ENCODE peak calls at places on chromosomes 11 and 22, in seven cellular contexts. B is upper lobe of right lung; Y is GM23248; R is testis; T is HepG2; U is CD8-positive, alpha-beta memory T cell; D is H1. Q is an unnamed sample. For H3K4me1, the result is how much of the 10 kb centered on the place peaks cover.

GRCh38 chr22:48485144-48486135 is 1342.2 kb downstream of the BRD1 start:
- DNase-seq in U (no peak), R (no peak), D (no peak), T (no peak), B (peak), Y (no peak), Q (no peak)

GRCh38 chr11:117600976-117601708 is 195.9 kb downstream of the DSCAML1 start:
- DNase-seq in R (no peak), U (no peak), Y (no peak), B (no peak), D (no peak), T (no peak), Q (no peak)

GRCh38 chr11:79054636-79055035 is 386.2 kb downstream of the TENM4 start:
- DNase-seq in B (no peak), R (no peak), Y (peak), D (no peak), U (no peak), T (no peak), Q (no peak)

GRCh38 chr11:28049338-28050216 is 58.4 kb downstream of the KIF18A start:
- DNase-seq in U (no peak), T (no peak), Y (no peak), R (no peak), B (no peak), D (no peak), Q (no peak)

GRCh38 chr11:128171496-128171895 is 415.9 kb downstream of the ETS1 start:
- DNase-seq in T (no peak), B (no peak), D (no peak), U (no peak), R (no peak), Y (peak), Q (no peak)

GRCh38 chr11:131938321-131938751 is 567.9 kb downstream of the NTM start:
- DNase-seq in D (no peak), Y (no peak), R (no peak), B (peak), U (no peak), T (no peak), Q (no peak)

GRCh38 chr11:2804189-2804588 is 81.4 kb downstream of the CDKN1C start:
- DNase-seq in B (peak), D (peak), T (no peak), U (no peak), R (peak), Y (no peak), Q (no peak)

GRCh38 chr11:117096973-117097566 is 1.2 kb downstream of the SIK3 start:
- DNase-seq in D (no peak), T (no peak), R (no peak), U (no peak), Y (peak), B (no peak), Q (no peak)

GRCh38 chr11:19889531-19889930 is 176.9 kb downstream of the NAV2 start:
- DNase-seq in R (no peak), Y (peak), U (no peak), D (no peak), T (no peak), B (no peak), Q (no peak)

GRCh38 chr11:45042560-45042959 is 91.9 kb upstream of the TP53I11 start:
- DNase-seq in B (no peak), Y (peak), D (no peak), R (no peak), U (no peak), T (no peak), Q (no peak)

GRCh38 chr22:49850959-49851815 is 2.5 kb upstream of the ZBED4 start:
- DNase-seq in B (peak), U (no peak), Y (no peak), T (no peak), R (no peak), D (no peak), Q (no peak)

GRCh38 chr11:133952199-133953190 is 4.3 kb downstream of the IGSF9B start:
- DNase-seq in R (no peak), D (no peak), U (no peak), T (no peak), B (no peak), Y (no peak), Q (no peak)
- H3K4me3 ChIP-seq in R (no peak), D (no peak), U (no peak), T (no peak), B (no peak), Y (peak), Q (no peak)

GRCh38 chr11:12126352-12127019 is 16.1 kb downstream of the MICAL2 start:
- DNase-seq in B (peak), Y (peak), D (no peak), T (no peak), R (no peak), U (no peak), Q (no peak)
- H3K4me1 ChIP-seq in B (half or more), Y (half or more), D (under half), T (under half), R (under half), U (under half), Q (under half)

GRCh38 chr11:62853279-62853965 is 14.0 kb upstream of the WDR74 start:
- DNase-seq in R (no peak), T (no peak), B (no peak), U (peak), D (no peak), Y (no peak), Q (no peak)
- H3K4me3 ChIP-seq in R (no peak), T (peak), B (peak), U (peak), D (peak), Y (peak), Q (peak)

DNA sequence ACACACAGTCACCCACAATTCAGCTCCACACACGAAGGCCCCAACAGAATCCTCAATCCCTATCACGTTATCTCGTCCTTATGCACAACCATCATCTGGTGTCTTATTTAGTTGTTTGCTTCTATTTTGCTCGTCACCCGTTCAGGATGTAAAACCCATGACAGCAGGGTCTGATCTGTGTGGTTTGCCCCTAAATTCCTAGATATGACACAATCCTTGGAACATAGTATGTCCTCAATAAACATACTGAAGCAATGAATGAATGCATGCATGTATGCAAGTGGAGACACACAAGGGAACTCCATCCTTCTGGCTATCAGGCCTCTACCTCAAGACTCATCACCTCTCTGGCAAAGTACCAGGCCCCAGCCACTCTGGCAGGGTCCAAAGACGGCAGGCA is 20.2 kb downstream of the STARD10 start:
- DNase-seq in B (no peak), Y (no peak), R (no peak), D (no peak), U (no peak), T (no peak), Q (no peak)
- H3K4me1 ChIP-seq in B (under half), Y (under half), R (under half), D (under half), U (under half), T (half or more), Q (under half)

GRCh38 chr11:64037027-64037633 is 1.4 kb downstream of the FLRT1 start:
- DNase-seq in D (no peak), B (no peak), T (no peak), R (no peak), Y (no peak), U (no peak), Q (no peak)

GRCh38 chr11:64035081-64035524 is 628 bp upstream of the FLRT1 start:
- DNase-seq in D (no peak), R (no peak), Y (no peak), T (no peak), U (no peak), B (no peak), Q (no peak)

GRCh38 chr11:64034411-64034811 is 1.3 kb upstream of the FLRT1 start:
- DNase-seq in U (no peak), R (no peak), B (no peak), T (no peak), Y (no peak), D (peak), Q (no peak)

GRCh38 chr11:64036081-64037026 is 623 bp downstream of the FLRT1 start:
- DNase-seq in U (no peak), T (no peak), D (no peak), B (no peak), R (no peak), Y (peak), Q (peak)

GRCh38 chr11:64035581-64035980 is at the start of gene FLRT1:
- DNase-seq in B (no peak), D (no peak), U (no peak), R (no peak), Y (peak), T (no peak), Q (no peak)
- H3K4me3 ChIP-seq in B (peak), D (peak), U (no peak), R (peak), Y (peak), T (peak), Q (peak)

DNA sequence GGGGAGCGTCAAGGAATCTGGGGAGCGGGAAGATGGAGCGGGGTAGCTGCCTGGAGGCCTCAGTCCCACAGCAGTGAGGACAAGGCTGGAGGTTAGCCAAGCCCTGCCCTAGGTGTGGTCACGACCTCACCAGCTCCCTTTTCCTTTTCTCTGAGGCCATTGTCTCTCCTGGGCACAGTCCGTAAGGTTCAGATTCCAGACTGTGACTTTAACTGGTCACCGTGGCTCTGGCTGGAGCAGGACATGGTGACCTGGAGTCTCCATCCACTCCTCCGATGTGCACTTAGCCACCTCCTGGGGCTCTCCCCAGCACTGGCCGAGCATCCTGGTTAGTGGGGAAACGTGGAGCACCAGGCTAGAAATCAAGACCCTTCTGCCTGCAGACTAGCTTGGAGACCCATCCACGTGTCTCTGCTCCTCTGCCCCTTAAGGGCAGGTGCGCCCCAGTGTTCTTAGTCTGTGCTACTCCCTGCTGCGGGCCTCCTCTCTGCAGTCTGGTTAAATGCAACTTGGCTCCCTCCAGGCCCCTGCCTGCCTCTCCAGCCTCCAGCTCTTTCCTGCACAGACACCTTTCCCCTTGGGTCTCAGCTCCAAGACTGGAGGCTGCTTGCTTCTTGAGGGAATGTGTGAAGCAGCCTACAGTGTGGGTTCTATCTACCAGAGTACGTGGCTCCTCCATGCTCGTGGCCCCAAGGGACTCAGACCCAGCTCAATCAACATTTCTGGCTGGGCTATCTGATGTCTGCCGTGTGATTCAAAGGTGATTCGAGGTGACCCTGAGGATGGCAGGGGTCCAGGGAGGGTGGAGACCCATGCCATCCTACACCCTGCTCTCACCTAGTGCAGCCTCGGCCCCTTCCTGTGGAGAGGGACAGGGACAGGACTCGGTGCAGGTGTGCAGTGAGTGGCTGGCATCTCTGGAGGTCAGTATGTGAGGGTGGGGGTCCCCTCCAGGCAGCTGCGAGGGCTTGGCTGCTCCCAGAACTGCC is 5.2 kb downstream of the SLC25A1 start:
- DNase-seq in B (no peak), Y (no peak), U (no peak), T (peak), D (no peak), R (no peak), Q (no peak)
- H3K4me1 ChIP-seq in B (under half), Y (under half), U (under half), T (half or more), D (under half), R (under half), Q (under half)